ENCODE peak calls at places on chromosomes 7 and 10, in five cellular contexts. A, K, X, O and M are unnamed samples.

GRCh38 chr10:88281592-88282268 is 301.4 kb downstream of the RNLS start:
- DNase-seq in A (no peak), K (no peak), X (peak), O (no peak), M (peak)

GRCh38 chr7:35036361-35037171 is 719 bp downstream of the DPY19L1 start:
- DNase-seq in A (peak), K (peak), X (peak), O (peak), M (peak)

GRCh38 chr10:24453404-24453830 is 244.5 kb downstream of the KIAA1217 start:
- DNase-seq in A (no peak), K (no peak), X (no peak), O (no peak), M (no peak)

GRCh38 chr10:91521444-91521843 is 111.3 kb downstream of the HECTD2 start:
- DNase-seq in A (no peak), K (no peak), X (no peak), O (no peak), M (no peak)

GRCh38 chr10:43749940-43750552 is 101.4 kb upstream of the ZNF32 start:
- DNase-seq in A (no peak), K (no peak), X (no peak), O (no peak), M (no peak)

GRCh38 chr10:29734980-29735627 is 100.3 kb upstream of the SVIL start:
- DNase-seq in A (peak), K (peak), X (peak), O (peak), M (peak)

GRCh38 chr10:117096559-117097201 is 41.4 kb downstream of the VAX1 start:
- DNase-seq in A (no peak), K (no peak), X (peak), O (no peak), M (no peak)

GRCh38 chr10:5691786-5692185 is 7.1 kb downstream of the TASOR2 start:
- DNase-seq in A (no peak), K (no peak), X (no peak), O (no peak), M (no peak)

GRCh38 chr7:4613855-4614548 is 68.1 kb upstream of the FOXK1 start:
- DNase-seq in A (peak), K (no peak), X (no peak), O (no peak), M (no peak)

GRCh38 chr10:58932821-58933314 is 243.6 kb upstream of the PHYHIPL start:
- DNase-seq in A (no peak), K (no peak), X (no peak), O (no peak), M (no peak)

GRCh38 chr7:101631224-101631714 is 2.2 kb upstream of the MYL10 start:
- DNase-seq in A (no peak), K (no peak), X (no peak), O (no peak), M (no peak)

GRCh38 chr7:85160223-85160622 is 26.6 kb downstream of the SEMA3D start:
- DNase-seq in A (no peak), K (no peak), X (no peak), O (no peak), M (no peak)

GRCh38 chr7:7761340-7761973 is 43.0 kb upstream of the RPA3 start:
- DNase-seq in A (no peak), K (no peak), X (peak), O (no peak), M (peak)

GRCh38 chr10:3274414-3274813 is 101.8 kb upstream of the PITRM1 start:
- DNase-seq in A (no peak), K (no peak), X (no peak), O (no peak), M (no peak)

GRCh38 chr7:129949292-129950133 is 3.2 kb downstream of the UBE2H start:
- DNase-seq in A (peak), K (no peak), X (peak), O (no peak), M (no peak)